ENCODE peak calls at places on chromosomes 16 and 17, in six cellular contexts. C, B, V, A, J and L are unnamed samples. For H3K4me1, the result is how much of the 10 kb centered on the place peaks cover.

GRCh38 chr17:19461681-19462080 is 50.6 kb downstream of the RNF112 start:
- DNase-seq in C (no peak), B (no peak), V (no peak), A (no peak), J (no peak), L (no peak)

GRCh38 chr16:24689128-24689527 is 40.3 kb upstream of the TNRC6A start:
- DNase-seq in C (peak), B (no peak), V (peak), A (peak), J (no peak), L (no peak)

GRCh38 chr16:536746-537145 is 9.2 kb downstream of the CAPN15 start:
- DNase-seq in C (no peak), B (no peak), V (no peak), A (no peak), J (no peak), L (no peak)

GRCh38 chr16:54028013-54028412 is 258.6 kb downstream of the IRX3 start:
- DNase-seq in C (no peak), B (no peak), V (no peak), A (no peak), J (no peak), L (no peak)

GRCh38 chr17:40325156-40326013 is 16.4 kb downstream of the RARA start:
- DNase-seq in C (no peak), B (no peak), V (no peak), A (no peak), J (no peak), L (no peak)

GRCh38 chr17:65438708-65439294 is 122.6 kb downstream of the AXIN2 start:
- DNase-seq in C (no peak), B (no peak), V (no peak), A (no peak), J (no peak), L (no peak)

GRCh38 chr16:85166699-85167588 is 54.7 kb upstream of the CIBAR2 start:
- DNase-seq in C (no peak), B (no peak), V (no peak), A (no peak), J (no peak), L (no peak)

GRCh38 chr17:48148029-48148759 is 40.6 kb downstream of the SNX11 start:
- DNase-seq in C (no peak), B (no peak), V (no peak), A (no peak), J (no peak), L (no peak)

GRCh38 chr17:42578282-42578869 is 847 bp upstream of the PSMC3IP start:
- DNase-seq in C (peak), B (peak), V (peak), A (peak), J (peak), L (no peak)

GRCh38 chr17:1078831-1079561 is 82.1 kb downstream of the TIMM22 start:
- DNase-seq in C (no peak), B (no peak), V (peak), A (no peak), J (no peak), L (no peak)

GRCh38 chr17:41651625-41652460 is 27.5 kb upstream of the KRT17 start:
- DNase-seq in C (no peak), B (peak), V (no peak), A (no peak), J (no peak), L (peak)

GRCh38 chr16:1933097-1933661 is 9.8 kb downstream of the MSRB1 start:
- DNase-seq in C (no peak), B (no peak), V (no peak), A (no peak), J (no peak), L (no peak)

GRCh38 chr16:29896841-29897240 is 2.5 kb downstream of the SEZ6L2 start:
- DNase-seq in C (no peak), B (no peak), V (no peak), A (no peak), J (no peak), L (no peak)

GRCh38 chr17:77403854-77404253 is 263.1 kb downstream of the SEC14L1 start:
- DNase-seq in C (no peak), B (no peak), V (no peak), A (no peak), J (no peak), L (no peak)

GRCh38 chr17:46929413-46929812 is 6.5 kb downstream of the GOSR2 start:
- DNase-seq in C (peak), B (no peak), V (no peak), A (no peak), J (no peak), L (no peak)

GRCh38 chr17:3532859-3533142 is 24.8 kb downstream of the TRPV3 start:
- DNase-seq in C (no peak), B (no peak), V (no peak), A (no peak), J (no peak), L (no peak)

GRCh38 chr17:5607946-5608345 is 23.6 kb upstream of the NLRP1 start:
- DNase-seq in C (no peak), B (no peak), V (no peak), A (no peak), J (no peak), L (no peak)

GRCh38 chr17:74979408-74980146 is 7.0 kb upstream of the HID1 start:
- DNase-seq in C (no peak), B (no peak), V (no peak), A (no peak), J (no peak), L (no peak)

GRCh38 chr16:48232459-48233040 is 11.6 kb upstream of the LONP2 start:
- DNase-seq in C (no peak), B (no peak), V (no peak), A (no peak), J (no peak), L (no peak)

GRCh38 chr17:81578038-81578441 is 25.9 kb upstream of the FAAP100 start:
- DNase-seq in C (no peak), B (no peak), V (no peak), A (no peak), J (no peak), L (no peak)

GRCh38 chr16:74999208-74999682 is 421 bp downstream of the ZNRF1 start:
- DNase-seq in C (no peak), B (peak), V (peak), A (no peak), J (no peak), L (no peak)

GRCh38 chr16:31505483-31505882 is 2.7 kb downstream of the RUSF1 start:
- DNase-seq in C (no peak), B (no peak), V (no peak), A (no peak), J (peak), L (no peak)

GRCh38 chr17:50407921-50408320 is 10.6 kb upstream of the LRRC59 start:
- DNase-seq in C (no peak), B (no peak), V (no peak), A (no peak), J (no peak), L (no peak)

GRCh38 chr16:69037373-69038160 is 67.9 kb upstream of the HAS3 start:
- DNase-seq in C (no peak), B (peak), V (no peak), A (no peak), J (no peak), L (no peak)

GRCh38 chr17:3557768-3558583 is at the start of gene TRPV3:
- DNase-seq in C (no peak), B (peak), V (no peak), A (peak), J (peak), L (peak)

GRCh38 chr16:82432261-82432660 is 194.5 kb upstream of the CDH13 start:
- DNase-seq in C (no peak), B (no peak), V (no peak), A (no peak), J (no peak), L (no peak)

GRCh38 chr16:55212791-55213190 is 111.2 kb upstream of the IRX6 start:
- DNase-seq in C (no peak), B (no peak), V (no peak), A (no peak), J (no peak), L (no peak)

DNA sequence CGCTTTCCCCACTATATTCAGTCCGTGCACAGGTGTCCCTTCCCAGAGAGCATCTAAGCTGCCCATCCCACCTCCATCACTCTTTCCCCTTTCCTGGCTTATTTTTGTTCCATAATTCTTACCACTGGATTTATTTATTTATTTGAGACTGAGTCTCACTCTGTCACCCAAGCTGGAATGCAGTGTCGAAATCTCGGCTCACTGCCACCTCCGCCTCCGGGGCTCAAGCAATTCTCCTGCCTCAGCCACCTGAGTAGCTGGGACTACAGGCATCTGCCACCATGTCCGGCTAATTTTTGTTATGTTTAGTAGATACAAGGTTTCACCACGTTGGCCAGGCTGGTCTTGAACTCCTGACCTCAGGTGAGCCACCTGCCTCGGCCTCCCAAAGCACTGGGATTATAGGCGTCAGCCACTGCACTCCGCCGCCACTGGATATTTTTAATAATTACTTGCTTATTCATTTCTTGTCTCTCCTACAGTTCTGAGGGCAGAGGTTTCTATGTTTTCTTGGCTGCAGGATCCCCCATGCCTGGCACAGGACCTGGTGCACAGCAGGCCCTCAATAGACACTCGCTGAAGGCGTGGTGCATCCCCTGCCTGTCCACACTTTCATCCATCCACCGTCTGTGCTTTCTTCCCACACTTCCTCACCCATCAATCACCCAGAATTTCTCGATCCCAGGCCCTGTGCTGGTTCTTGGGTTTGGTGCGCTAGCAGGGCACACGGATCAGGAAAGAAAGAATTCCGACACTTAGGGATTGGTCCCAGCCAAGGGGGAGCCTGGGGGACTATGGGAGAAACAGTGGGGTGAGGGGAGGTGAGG is 9.9 kb upstream of the ADGRG1 start:
- DNase-seq in C (no peak), B (peak), V (no peak), A (no peak), J (no peak), L (peak)
- H3K27ac ChIP-seq in C (no peak), B (peak), V (no peak), A (peak), J (no peak), L (peak)

DNA sequence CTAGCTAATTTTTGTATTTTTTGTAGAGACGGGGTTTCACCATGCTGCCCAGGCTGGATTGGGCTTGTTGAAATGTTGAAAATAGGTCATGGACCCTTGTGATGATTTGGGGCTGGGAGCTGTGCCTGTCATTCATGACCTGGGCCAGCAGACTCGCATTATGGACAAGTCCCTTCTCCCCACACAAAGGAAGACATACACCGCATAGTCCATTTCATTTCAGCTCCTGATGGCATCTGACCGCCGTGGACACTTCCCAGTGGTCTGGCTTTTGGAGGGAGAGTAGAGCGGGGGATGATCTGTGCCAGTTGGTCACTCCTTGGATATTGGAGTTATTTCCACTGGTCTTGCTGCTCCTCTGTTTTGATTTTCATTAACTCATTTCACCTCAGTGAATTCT is 34.8 kb downstream of the MPRIP start:
- DNase-seq in C (no peak), B (no peak), V (no peak), A (no peak), J (no peak), L (no peak)
- H3K4me1 ChIP-seq in C (under half), B (under half), V (under half), A (under half), J (under half), L (under half)

GRCh38 chr17:66555605-66556004 is 253.2 kb downstream of the PRKCA start:
- DNase-seq in C (no peak), B (no peak), V (no peak), A (no peak), J (no peak), L (no peak)
- TF ChIP-seq POLR2AphosphoS5 in C (no peak), B (no peak), V (no peak), A (no peak), J (no peak), L (no peak)

GRCh38 chr17:33234233-33234632 is 58.9 kb downstream of the ASIC2 start:
- DNase-seq in C (no peak), B (no peak), V (no peak), A (no peak), J (no peak), L (no peak)

GRCh38 chr17:33239702-33240101 is 53.4 kb downstream of the ASIC2 start:
- DNase-seq in C (no peak), B (no peak), V (no peak), A (no peak), J (no peak), L (no peak)

GRCh38 chr17:33233855-33234228 is 59.3 kb downstream of the ASIC2 start:
- DNase-seq in C (no peak), B (peak), V (no peak), A (no peak), J (no peak), L (peak)

GRCh38 chr17:33240397-33240796 is 52.7 kb downstream of the ASIC2 start:
- DNase-seq in C (no peak), B (no peak), V (no peak), A (no peak), J (no peak), L (no peak)

DNA sequence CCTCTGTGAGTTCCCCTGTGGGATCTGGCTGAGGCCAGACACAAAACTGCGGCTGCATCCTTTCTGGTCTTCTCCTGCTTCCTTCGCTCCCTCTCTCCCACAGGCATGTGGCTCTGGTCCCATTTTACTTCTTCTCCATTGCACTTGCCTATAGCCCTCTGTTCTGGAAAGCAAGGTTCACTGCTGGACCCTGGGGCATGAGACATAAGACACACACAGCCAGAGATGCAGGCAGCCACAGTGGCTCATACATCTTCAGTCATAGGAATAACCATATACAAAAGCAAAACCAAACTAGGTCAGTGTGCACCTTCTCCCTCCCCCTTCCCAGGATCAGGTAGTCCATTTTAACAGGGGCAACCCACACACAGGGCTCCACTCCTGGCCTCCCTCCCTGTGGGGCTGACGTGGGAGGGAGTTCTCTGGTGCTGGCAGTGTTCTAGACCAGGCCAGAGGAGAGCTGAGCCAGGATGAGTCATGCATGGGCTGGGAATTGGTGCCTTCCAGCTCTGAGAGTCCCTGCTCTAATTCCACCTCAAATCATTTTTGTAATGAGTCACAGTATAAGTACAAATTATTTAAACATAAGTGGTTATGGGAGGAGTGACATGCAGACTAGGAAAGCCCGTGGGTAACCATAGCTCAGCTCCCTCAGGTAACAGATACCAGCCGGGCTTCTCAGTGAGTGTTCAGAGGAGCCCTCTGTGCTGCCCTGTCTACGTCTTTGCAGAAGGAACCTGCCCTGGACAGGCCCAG is 58.0 kb downstream of the ASIC2 start:
- DNase-seq in C (peak), B (peak), V (no peak), A (no peak), J (no peak), L (peak)
- H3K27ac ChIP-seq in C (no peak), B (no peak), V (no peak), A (no peak), J (no peak), L (peak)